ENCODE peak calls at places on chromosomes 2 and 18, in seven cellular contexts. A is OCI-LY7; F is psoas muscle; P is spleen; I is astrocyte; B is effector memory CD4-positive, alpha-beta T cell; Y is mammary epithelial cell. O is an unnamed sample.

GRCh38 chr2:78418041-78418440 is 607.5 kb upstream of the REG3G start:
- DNase-seq in A (no peak), F (no peak), P (no peak), I (no peak), B (no peak), Y (no peak), O (peak; percentile 28)

GRCh38 chr2:167596072-167596471 is 651.3 kb downstream of the STK39 start:
- DNase-seq in A (no peak), F (no peak), P (no peak), I (no peak), B (no peak), Y (no peak), O (no peak)

GRCh38 chr18:36583155-36583745 is 245.6 kb downstream of the TPGS2 start:
- DNase-seq in A (no peak), F (no peak), P (no peak), I (no peak), B (no peak), Y (no peak), O (no peak)

GRCh38 chr2:213015387-213016165 is 135.8 kb downstream of the IKZF2 start:
- DNase-seq in A (no peak), F (no peak), P (no peak), I (no peak), B (no peak), Y (no peak), O (no peak)

GRCh38 chr2:85710687-85711577 is 16.8 kb downstream of the GNLY start:
- DNase-seq in A (no peak), F (peak; percentile 67), P (peak; percentile 83), I (peak; percentile 42), B (no peak), Y (no peak), O (no peak)

GRCh38 chr2:63364866-63365265 is 223.4 kb downstream of the WDPCP start:
- DNase-seq in A (no peak), F (no peak), P (no peak), I (no peak), B (no peak), Y (no peak), O (peak; percentile 16)

GRCh38 chr2:69177063-69177771 is 164.2 kb downstream of the ANTXR1 start:
- DNase-seq in A (no peak), F (peak; percentile 76), P (no peak), I (peak; percentile 95), B (no peak), Y (peak; percentile 23), O (peak; percentile 99)

GRCh38 chr2:28273751-28274150 is 118.9 kb upstream of the FOSL2 start:
- DNase-seq in A (no peak), F (no peak), P (no peak), I (no peak), B (no peak), Y (peak; percentile 20), O (no peak)

GRCh38 chr18:41731887-41732286 is 223.1 kb upstream of the PIK3C3 start:
- DNase-seq in A (no peak), F (no peak), P (no peak), I (no peak), B (no peak), Y (no peak), O (no peak)

GRCh38 chr2:58558866-58559265 is 317.7 kb upstream of the FANCL start:
- DNase-seq in A (no peak), F (no peak), P (no peak), I (no peak), B (no peak), Y (no peak), O (no peak)

GRCh38 chr18:79871481-79872091 is 73.8 kb downstream of the KCNG2 start:
- DNase-seq in A (no peak), F (peak; percentile 26), P (peak; percentile 63), I (no peak), B (no peak), Y (no peak), O (no peak)

GRCh38 chr2:170813611-170814550 is 2.8 kb upstream of the GAD1 start:
- DNase-seq in A (no peak), F (no peak), P (no peak), I (peak; percentile 35), B (no peak), Y (peak; percentile 57), O (peak; percentile 51)

GRCh38 chr2:27296466-27296865 is 11.8 kb downstream of the UCN start:
- DNase-seq in A (no peak), F (no peak), P (peak; percentile 16), I (no peak), B (no peak), Y (no peak), O (no peak)

GRCh38 chr2:186664644-186665043 is 29.2 kb upstream of the FAM171B start:
- DNase-seq in A (no peak), F (no peak), P (no peak), I (no peak), B (no peak), Y (no peak), O (no peak)

GRCh38 chr2:239411117-239411516 is 10.3 kb upstream of the HDAC4 start:
- DNase-seq in A (no peak), F (no peak), P (no peak), I (no peak), B (no peak), Y (no peak), O (no peak)

GRCh38 chr2:240795468-240795867 is 24.6 kb downstream of the KIF1A start:
- DNase-seq in A (no peak), F (peak; percentile 23), P (peak; percentile 56), I (no peak), B (no peak), Y (no peak), O (no peak)

GRCh38 chr2:234964631-234965461 is 13.0 kb downstream of the SH3BP4 start:
- DNase-seq in A (no peak), F (no peak), P (peak; percentile 54), I (peak; percentile 56), B (no peak), Y (no peak), O (no peak)

GRCh38 chr2:119487434-119488244 is 36.6 kb downstream of the SCTR start:
- DNase-seq in A (peak; percentile 31), F (no peak), P (no peak), I (no peak), B (no peak), Y (no peak), O (no peak)

GRCh38 chr2:166229678-166230023 is 101.8 kb upstream of the SCN1A start:
- DNase-seq in A (no peak), F (no peak), P (no peak), I (no peak), B (no peak), Y (no peak), O (no peak)

GRCh38 chr2:197677483-197677882 is 2.1 kb upstream of the RFTN2 start:
- DNase-seq in A (no peak), F (no peak), P (no peak), I (no peak), B (no peak), Y (no peak), O (no peak)

DNA sequence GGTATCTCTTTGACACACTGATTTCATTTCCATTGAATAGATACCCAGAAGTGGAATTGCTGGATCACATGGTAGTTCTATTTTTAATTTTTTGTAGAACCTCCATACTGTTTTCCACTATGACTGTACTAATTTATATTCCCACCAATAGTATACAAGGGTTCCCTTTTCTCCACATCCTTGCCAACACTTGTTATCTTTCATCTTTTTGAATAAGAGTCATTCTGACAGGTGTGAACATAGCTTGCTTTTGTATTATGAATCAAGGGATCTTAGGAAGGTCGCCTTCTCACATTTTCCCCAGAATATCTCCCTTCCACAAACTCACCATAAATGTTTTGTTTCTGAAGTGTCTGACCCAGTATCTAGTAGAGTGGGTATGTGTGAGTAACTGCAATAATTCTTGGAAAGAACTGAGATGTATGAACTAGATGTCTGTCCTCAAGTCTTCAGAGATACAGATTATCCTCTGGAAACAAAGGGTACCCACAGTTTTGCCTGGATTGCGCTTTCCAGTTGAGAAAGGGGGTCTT is 17.1 kb upstream of the SP3 start:
- DNase-seq in A (no peak), F (no peak), P (no peak), I (no peak), B (no peak), Y (peak; percentile 59), O (no peak)
- H3K4me1 ChIP-seq in A (peaks cover 11% of the 10 kb centered on the region), F (peaks cover 4% of the 10 kb centered on the region), P (no peaks in the 10 kb centered on the region), I (peaks cover 12% of the 10 kb centered on the region), B (no peaks in the 10 kb centered on the region), Y (peaks cover 30% of the 10 kb centered on the region), O (peaks cover 9% of the 10 kb centered on the region)

DNA sequence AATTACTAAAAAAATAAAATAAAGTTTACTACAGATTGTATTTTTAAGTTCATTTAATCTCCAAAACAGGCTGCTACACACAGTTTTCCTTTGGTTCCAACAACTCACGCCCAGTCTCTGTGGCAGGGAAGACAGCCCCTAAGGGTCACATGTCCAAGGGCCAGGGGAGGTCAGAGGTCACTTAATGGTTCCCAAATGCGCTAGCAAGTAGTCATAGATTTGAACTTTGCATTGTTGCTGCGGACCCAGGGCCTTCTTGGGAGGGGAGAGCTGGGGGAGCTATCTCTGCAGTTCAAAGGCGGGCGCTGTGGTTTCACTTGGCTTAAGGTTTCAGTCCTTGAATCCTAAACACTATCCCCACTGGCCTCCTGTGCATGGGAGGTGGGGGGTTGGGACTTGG is 74.8 kb upstream of the ZNF532 start:
- DNase-seq in A (no peak), F (no peak), P (no peak), I (no peak), B (no peak), Y (no peak), O (no peak)
- H3K4me1 ChIP-seq in A (no peaks in the 10 kb centered on the region), F (peaks cover 35% of the 10 kb centered on the region), P (peaks cover 9% of the 10 kb centered on the region), I (peaks cover 30% of the 10 kb centered on the region), B (no peaks in the 10 kb centered on the region), Y (peaks cover 39% of the 10 kb centered on the region), O (peaks cover 32% of the 10 kb centered on the region)

DNA sequence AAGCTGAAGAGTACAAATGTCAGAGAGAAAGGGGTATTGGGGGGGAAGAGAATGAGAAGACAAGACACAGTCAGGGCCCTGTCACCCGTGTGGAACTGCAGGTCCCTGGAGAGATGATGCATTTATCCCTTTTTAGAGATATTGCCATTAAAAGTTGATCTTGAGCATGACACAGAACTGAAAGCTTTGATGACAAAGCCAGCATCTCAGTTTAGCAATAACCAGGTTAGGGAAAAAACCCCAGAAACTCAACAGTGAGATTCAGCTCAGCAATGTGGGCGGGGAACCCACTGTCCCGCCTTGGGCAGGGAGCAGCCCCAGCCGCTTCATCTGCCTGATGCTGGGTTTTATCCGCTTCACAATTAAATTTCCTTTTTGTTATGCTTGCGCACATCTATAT is 181.1 kb downstream of the NEDD4L start:
- DNase-seq in A (no peak), F (no peak), P (no peak), I (no peak), B (no peak), Y (peak; percentile 82), O (no peak)
- H3K4me1 ChIP-seq in A (no peaks in the 10 kb centered on the region), F (peaks cover 16% of the 10 kb centered on the region), P (peaks cover 10% of the 10 kb centered on the region), I (peaks cover 32% of the 10 kb centered on the region), B (no peaks in the 10 kb centered on the region), Y (peaks cover 43% of the 10 kb centered on the region), O (no peaks in the 10 kb centered on the region)

GRCh38 chr2:55616509-55617159 is 788 bp downstream of the PPP4R3B start:
- DNase-seq in A (peak; percentile 58), F (no peak), P (no peak), I (peak; percentile 52), B (peak; percentile 35), Y (peak; percentile 71), O (peak; percentile 70)

GRCh38 chr2:55620123-55620779 is 2.8 kb upstream of the PPP4R3B start:
- DNase-seq in A (peak; percentile 56), F (no peak), P (peak; percentile 62), I (no peak), B (no peak), Y (peak; percentile 13), O (peak; percentile 33)

GRCh38 chr2:55617160-55618024 is at the start of gene PPP4R3B:
- DNase-seq in A (peak; percentile 99), F (peak; percentile 100), P (peak; percentile 100), I (peak; percentile 99), B (peak; percentile 99), Y (peak; percentile 100), O (peak; percentile 100)

GRCh38 chr2:55618025-55618648 is 715 bp upstream of the PPP4R3B start:
- DNase-seq in A (peak; percentile 44), F (no peak), P (no peak), I (peak; percentile 18), B (peak; percentile 5), Y (no peak), O (no peak)

GRCh38 chr2:55618649-55619055 is 1.2 kb upstream of the PPP4R3B start:
- DNase-seq in A (peak; percentile 75), F (peak; percentile 65), P (peak; percentile 88), I (peak; percentile 41), B (peak; percentile 20), Y (peak; percentile 58), O (peak; percentile 64)
- H3K4me1 ChIP-seq in A (peaks cover 27% of the 10 kb centered on the region), F (peaks cover 36% of the 10 kb centered on the region), P (peaks cover 75% of the 10 kb centered on the region), I (peaks cover 5% of the 10 kb centered on the region), B (peaks cover 26% of the 10 kb centered on the region), Y (peaks cover 15% of the 10 kb centered on the region), O (peaks cover 5% of the 10 kb centered on the region)

O was measured in SJCRH30.